ENCODE peak calls at places on chromosomes 5 and 9, in nine cellular contexts. H, K, V, B, C, P, M, G and W are unnamed samples. For H3K36me3 and H3K27me3, the result is how much of the 10 kb centered on the place peaks cover.

GRCh38 chr9:34576943-34577634 is 12.4 kb downstream of the CNTFR start:
- DNase-seq in H (peak), K (no peak), V (no peak), B (no peak), C (no peak), P (peak), M (no peak), G (no peak), W (peak)

GRCh38 chr9:111029260-111029659 is 9.0 kb downstream of the LPAR1 start:
- DNase-seq in H (no peak), K (no peak), V (no peak), B (no peak), C (no peak), P (no peak), M (no peak), G (no peak), W (no peak)

GRCh38 chr5:137753227-137753985 is 757 bp downstream of the HNRNPA0 start:
- DNase-seq in H (peak), K (peak), V (peak), B (no peak), C (peak), P (peak), M (no peak), G (peak), W (peak)

GRCh38 chr9:122226142-122226757 is 2.5 kb downstream of the LHX6 start:
- DNase-seq in H (peak), K (no peak), V (no peak), B (no peak), C (no peak), P (peak), M (no peak), G (no peak), W (peak)

GRCh38 chr9:130260816-130261765 is 4.5 kb upstream of the HMCN2 start:
- DNase-seq in H (no peak), K (no peak), V (no peak), B (no peak), C (peak), P (peak), M (no peak), G (no peak), W (no peak)

GRCh38 chr5:1130218-1130946 is 18.5 kb upstream of the SLC12A7 start:
- DNase-seq in H (no peak), K (no peak), V (peak), B (no peak), C (no peak), P (no peak), M (no peak), G (no peak), W (peak)

GRCh38 chr9:89978185-89978584 is 373.4 kb downstream of the GADD45G start:
- DNase-seq in H (peak), K (no peak), V (no peak), B (no peak), C (peak), P (peak), M (no peak), G (no peak), W (peak)

GRCh38 chr5:38883842-38884241 is 38.0 kb downstream of the OSMR start:
- DNase-seq in H (no peak), K (no peak), V (no peak), B (no peak), C (no peak), P (no peak), M (no peak), G (no peak), W (no peak)

GRCh38 chr5:115840825-115841224 is 540 bp downstream of the ATG12 start:
- DNase-seq in H (no peak), K (no peak), V (no peak), B (no peak), C (no peak), P (peak), M (no peak), G (peak), W (peak)

GRCh38 chr5:174935854-174936474 is 211.6 kb downstream of the MSX2 start:
- DNase-seq in H (peak), K (peak), V (peak), B (peak), C (peak), P (peak), M (peak), G (peak), W (peak)

GRCh38 chr5:77882670-77883257 is 106.6 kb upstream of the TBCA start:
- DNase-seq in H (no peak), K (no peak), V (no peak), B (no peak), C (peak), P (no peak), M (no peak), G (no peak), W (no peak)

GRCh38 chr9:75788006-75788634 is 102.4 kb upstream of the PCSK5 start:
- DNase-seq in H (no peak), K (peak), V (no peak), B (no peak), C (peak), P (no peak), M (no peak), G (no peak), W (no peak)

GRCh38 chr5:34870382-34870781 is 31.4 kb downstream of the TTC23L start:
- DNase-seq in H (no peak), K (no peak), V (no peak), B (no peak), C (no peak), P (no peak), M (no peak), G (no peak), W (no peak)

GRCh38 chr9:70924905-70925547 is 196.4 kb downstream of the TRPM3 start:
- DNase-seq in H (peak), K (peak), V (peak), B (peak), C (peak), P (peak), M (peak), G (peak), W (peak)
- H3K36me3 ChIP-seq in H (under half), K (under half), V (under half), B (under half), C (under half), P (under half), M (under half), G (under half), W (under half)

GRCh38 chr5:80194470-80194869 is 61.4 kb downstream of the SERINC5 start:
- DNase-seq in H (no peak), K (no peak), V (no peak), B (no peak), C (no peak), P (peak), M (no peak), G (no peak), W (no peak)

GRCh38 chr5:80193421-80193820 is 62.4 kb downstream of the SERINC5 start:
- DNase-seq in H (peak), K (no peak), V (no peak), B (no peak), C (no peak), P (no peak), M (no peak), G (no peak), W (no peak)

GRCh38 chr5:80198920-80199319 is 56.9 kb downstream of the SERINC5 start:
- DNase-seq in H (no peak), K (no peak), V (no peak), B (no peak), C (no peak), P (no peak), M (no peak), G (no peak), W (no peak)

GRCh38 chr5:80198399-80198798 is 57.4 kb downstream of the SERINC5 start:
- DNase-seq in H (no peak), K (no peak), V (no peak), B (no peak), C (no peak), P (no peak), M (no peak), G (no peak), W (no peak)

DNA sequence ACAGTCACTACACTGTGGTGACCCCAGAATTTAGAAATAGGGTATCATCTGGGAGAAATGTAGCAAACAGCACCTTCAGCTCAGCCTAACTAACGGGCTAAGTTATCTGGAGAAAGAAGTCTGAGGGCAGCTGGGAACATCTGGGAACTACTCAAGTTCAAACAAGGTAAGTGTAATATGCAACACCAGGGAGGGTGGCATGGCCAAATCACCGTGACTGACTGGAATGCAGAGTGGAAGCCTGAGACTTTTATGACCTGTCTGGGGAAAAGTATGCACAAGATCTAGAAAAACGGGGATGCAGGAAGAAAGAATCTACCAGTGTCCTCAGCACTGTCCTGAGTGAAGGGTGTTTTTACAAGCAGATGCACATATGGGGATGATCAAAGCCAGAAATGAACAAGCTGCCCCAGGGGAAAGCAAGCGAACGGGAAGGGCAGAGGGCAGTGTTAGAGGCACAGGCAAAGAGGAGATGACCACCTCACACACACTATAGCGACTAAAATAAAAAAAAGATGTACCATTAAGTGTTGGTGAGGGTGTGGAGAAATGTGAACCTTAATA is 59.9 kb downstream of the SERINC5 start:
- DNase-seq in H (no peak), K (no peak), V (no peak), B (no peak), C (no peak), P (peak), M (no peak), G (no peak), W (no peak)
- H3K4me3 ChIP-seq in H (no peak), K (no peak), V (no peak), B (no peak), C (no peak), P (no peak), M (no peak), G (no peak), W (no peak)

DNA sequence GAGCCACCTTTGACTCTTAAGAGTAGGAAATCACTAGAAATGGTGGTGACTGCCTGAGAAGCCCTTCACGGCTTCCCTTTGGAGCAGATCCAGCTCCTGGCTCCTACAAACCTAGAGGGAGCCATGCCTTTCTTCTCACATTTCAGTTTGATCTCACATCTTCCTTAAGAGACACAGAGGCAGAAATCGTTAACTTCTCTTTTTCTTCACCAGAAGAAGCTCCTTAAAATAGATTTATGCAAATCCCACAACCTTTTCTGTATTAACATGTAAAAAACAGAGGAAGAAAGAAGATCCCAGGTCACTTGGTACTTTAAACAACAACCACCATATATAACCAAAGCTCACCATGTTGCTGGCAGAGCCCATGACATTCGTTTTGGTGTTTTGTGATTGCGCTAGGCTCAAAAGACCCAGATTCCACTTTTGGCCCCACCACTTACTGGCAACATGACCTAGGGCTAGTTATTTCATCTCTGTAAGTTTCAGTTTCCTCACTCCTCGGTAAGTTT is 29.6 kb downstream of the PAX5 start:
- DNase-seq in H (no peak), K (no peak), V (no peak), B (no peak), C (no peak), P (no peak), M (no peak), G (no peak), W (no peak)
- H3K27me3 ChIP-seq in H (half or more), K (half or more), V (under half), B (under half), C (half or more), P (half or more), M (under half), G (under half), W (under half)

DNA sequence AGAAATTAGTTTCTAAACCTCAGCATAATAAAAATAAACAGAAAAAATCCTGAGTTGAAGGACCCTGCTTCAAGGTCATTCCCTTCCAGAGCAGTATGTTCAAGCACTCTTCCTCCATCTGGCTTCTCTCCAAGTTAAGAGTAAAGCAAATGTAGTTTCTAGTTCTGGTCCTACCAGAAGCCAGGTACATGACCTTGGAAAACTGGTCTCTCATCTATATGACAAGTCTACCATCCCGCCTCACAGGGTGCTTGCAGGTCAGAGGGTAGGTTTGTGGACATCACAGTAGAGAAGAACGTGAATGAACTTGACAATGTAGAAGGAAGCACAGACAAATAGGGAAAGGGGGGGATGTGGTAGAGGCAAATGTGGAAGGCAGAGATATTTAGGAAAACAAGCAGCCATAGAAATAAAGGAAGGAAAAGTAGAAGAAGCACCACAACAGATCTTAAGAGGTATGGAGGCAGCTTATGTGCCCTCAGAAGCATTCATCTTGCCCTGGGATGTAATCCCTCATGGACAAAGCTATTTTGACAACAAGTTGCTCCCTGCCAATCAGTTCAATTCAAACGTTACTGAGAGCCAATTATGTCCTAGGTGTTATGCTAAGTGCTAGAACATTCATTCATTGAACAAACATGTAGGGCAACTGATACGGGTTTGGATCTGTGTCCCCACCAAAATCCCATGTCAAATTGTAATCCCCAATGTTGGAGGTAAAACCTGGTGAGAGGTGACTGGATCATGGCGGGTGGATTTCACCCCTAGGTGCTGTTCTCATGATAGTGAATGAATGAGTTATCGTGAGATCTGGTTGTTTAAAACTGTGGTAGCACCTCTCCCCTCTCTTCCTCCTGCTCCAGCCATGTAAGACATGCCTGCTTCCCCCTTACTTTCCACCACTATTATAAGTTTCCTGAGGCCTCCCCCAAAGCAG is 23.7 kb upstream of the CTNNAL1 start:
- DNase-seq in H (no peak), K (no peak), V (no peak), B (no peak), C (no peak), P (no peak), M (no peak), G (no peak), W (no peak)
- H3K36me3 ChIP-seq in H (under half), K (under half), V (under half), B (under half), C (under half), P (half or more), M (under half), G (half or more), W (under half)

GRCh38 chr5:177431317-177432142 is 5.1 kb downstream of the GRK6 start:
- DNase-seq in H (no peak), K (peak), V (peak), B (no peak), C (no peak), P (no peak), M (no peak), G (no peak), W (no peak)

GRCh38 chr5:177429248-177430045 is 3.0 kb downstream of the GRK6 start:
- DNase-seq in H (no peak), K (peak), V (peak), B (no peak), C (no peak), P (peak), M (no peak), G (no peak), W (peak)

GRCh38 chr5:177430146-177430951 is 3.9 kb downstream of the GRK6 start:
- DNase-seq in H (no peak), K (no peak), V (no peak), B (no peak), C (no peak), P (peak), M (no peak), G (no peak), W (no peak)

GRCh38 chr5:177432143-177432904 is 5.8 kb downstream of the GRK6 start:
- DNase-seq in H (no peak), K (peak), V (no peak), B (no peak), C (no peak), P (no peak), M (no peak), G (no peak), W (no peak)

DNA sequence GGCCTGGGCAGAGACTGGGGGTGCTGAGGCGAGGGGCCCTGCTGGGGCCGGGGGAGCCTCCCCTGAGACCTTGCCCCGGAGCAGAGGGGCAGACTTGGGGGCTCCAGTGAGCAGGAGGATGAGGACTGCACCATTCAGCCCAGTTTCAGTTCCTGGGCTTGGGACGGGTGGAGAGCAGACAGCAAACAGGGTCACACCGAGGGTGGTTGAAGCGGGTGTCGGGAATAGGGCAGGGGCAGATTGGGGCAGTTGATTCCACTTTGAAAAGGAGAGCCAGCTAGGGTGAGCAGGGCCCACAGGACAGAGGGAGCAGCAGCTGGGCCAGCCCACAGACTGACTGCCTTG is 4.5 kb downstream of the GRK6 start:
- DNase-seq in H (no peak), K (no peak), V (no peak), B (no peak), C (no peak), P (no peak), M (no peak), G (no peak), W (peak)
- H3K4me3 ChIP-seq in H (no peak), K (no peak), V (no peak), B (no peak), C (no peak), P (no peak), M (no peak), G (no peak), W (no peak)

DNA sequence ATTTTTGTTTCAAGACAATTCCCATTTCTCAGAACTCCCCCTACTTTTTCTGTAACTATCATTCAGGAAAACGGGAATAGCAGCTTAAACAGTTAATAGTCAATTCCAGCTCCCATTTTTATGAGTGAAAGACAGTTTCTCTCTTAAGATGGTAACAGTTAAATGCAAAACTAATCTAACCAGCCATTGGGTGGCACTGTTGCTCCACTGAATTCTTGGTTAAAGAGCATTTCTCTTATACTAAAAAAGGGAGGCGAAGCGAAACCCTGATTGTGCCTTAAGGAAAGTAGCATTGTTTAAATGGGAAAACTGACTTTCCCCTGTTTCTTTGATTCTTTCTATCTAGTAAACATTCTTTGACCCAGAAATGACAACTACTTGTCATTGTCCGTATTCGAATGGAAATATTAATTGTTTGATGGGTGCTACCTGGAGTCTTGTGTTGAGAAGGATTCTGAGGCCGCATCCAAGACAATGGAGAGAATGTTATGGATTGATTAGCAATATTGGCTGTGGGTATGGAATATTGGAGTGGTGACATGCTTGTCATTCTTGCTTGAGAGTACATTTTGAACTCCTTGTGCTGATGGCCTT is 507.8 kb downstream of the MAT2B start:
- DNase-seq in H (peak), K (no peak), V (peak), B (peak), C (peak), P (peak), M (peak), G (peak), W (peak)
- H3K27me3 ChIP-seq in H (under half), K (under half), V (under half), B (under half), C (under half), P (under half), M (under half), G (under half), W (under half)

DNA sequence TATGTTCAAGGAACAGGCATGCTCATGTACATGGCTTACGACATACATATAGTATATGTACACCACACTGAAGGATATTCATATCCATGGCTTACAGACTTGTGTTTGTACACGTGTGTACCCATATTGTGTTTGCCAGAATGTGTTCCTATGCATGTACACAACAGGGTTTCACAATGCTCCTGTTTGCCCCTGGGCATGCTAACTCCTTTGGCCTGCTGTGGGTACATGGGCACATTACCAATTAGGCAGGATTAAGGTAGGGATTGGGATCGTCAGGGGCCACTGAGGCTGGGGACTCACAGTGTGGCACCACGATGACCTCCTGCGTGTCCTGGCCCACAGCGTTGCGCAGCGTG is 26.2 kb downstream of the PDGFRB start:
- DNase-seq in H (no peak), K (no peak), V (no peak), B (no peak), C (no peak), P (no peak), M (no peak), G (no peak), W (no peak)
- H3K36me3 ChIP-seq in H (under half), K (under half), V (under half), B (under half), C (half or more), P (under half), M (under half), G (under half), W (under half)

DNA sequence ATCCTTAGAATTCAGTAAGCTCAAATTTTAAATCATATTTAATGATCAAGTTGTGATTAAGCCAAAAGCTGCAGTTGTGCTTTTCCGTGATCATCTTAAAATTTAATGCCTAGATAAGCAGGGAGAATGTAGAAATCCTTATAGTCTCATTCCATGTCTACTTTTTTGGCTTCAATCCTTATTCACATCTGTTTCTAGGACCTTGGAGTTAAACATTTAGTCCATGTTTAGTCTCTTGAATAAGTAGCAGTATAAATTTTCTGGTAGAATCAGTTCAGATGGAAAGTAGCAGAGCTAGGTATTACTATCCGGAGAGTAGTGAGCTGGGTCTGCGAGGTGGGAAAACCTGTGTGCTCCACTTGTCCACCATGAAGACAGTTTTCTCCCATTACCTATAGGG is 59.3 kb upstream of the RIOK2 start:
- DNase-seq in H (no peak), K (no peak), V (no peak), B (no peak), C (no peak), P (no peak), M (no peak), G (no peak), W (no peak)
- H3K4me3 ChIP-seq in H (no peak), K (no peak), V (no peak), B (no peak), C (no peak), P (no peak), M (no peak), G (no peak), W (no peak)

GRCh38 chr5:93574041-93574938 is 6.7 kb downstream of the NR2F1-AS1 start:
- DNase-seq in H (peak), K (no peak), V (no peak), B (no peak), C (no peak), P (no peak), M (no peak), G (no peak), W (peak)
- H3K27me3 ChIP-seq in H (half or more), K (half or more), V (half or more), B (half or more), C (under half), P (half or more), M (under half), G (under half), W (half or more)